ENCODE peak calls at places on chromosomes 4 and X, in four cellular contexts. A, V, E and K are unnamed samples.

GRCh38 chr4:7938513-7939376 is 916 bp downstream of the AFAP1 start:
- DNase-seq in A (no peak), V (no peak), E (no peak), K (peak; percentile 17)

GRCh38 chr4:20253799-20254409 is 2.2 kb downstream of the SLIT2 start:
- DNase-seq in A (peak; percentile 37), V (no peak), E (no peak), K (no peak)

GRCh38 chr4:53019485-53020382 is 157.6 kb downstream of the RASL11B start:
- DNase-seq in A (no peak), E (no peak), V (no peak), K (no peak)

GRCh38 chrX:11754958-11755645 is 2.9 kb upstream of the MSL3 start:
- DNase-seq in E (no peak), V (no peak), A (no peak), K (no peak)

GRCh38 chrX:106168107-106168506 is at the start of gene PWWP3B:
- DNase-seq in V (no peak), E (no peak), A (peak; percentile 42), K (peak; percentile 31)

GRCh38 chr4:51836531-51836930 is 6.4 kb upstream of the DCUN1D4 start:
- DNase-seq in V (no peak), A (no peak), E (no peak), K (no peak)

GRCh38 chr4:176400816-176401461 is 81.2 kb downstream of the SPCS3 start:
- DNase-seq in E (no peak), V (no peak), A (no peak), K (no peak)

GRCh38 chrX:71859637-71860036 is 51.0 kb upstream of the NHSL2 start:
- DNase-seq in A (peak; percentile 16), E (no peak), V (peak; percentile 11), K (no peak)

GRCh38 chr4:131430302-131430701 is 1718.8 kb upstream of the PCDH10 start:
- DNase-seq in V (no peak), E (no peak), A (no peak), K (no peak)

GRCh38 chrX:12920990-12921389 is 14.6 kb downstream of the TLR8 start:
- DNase-seq in A (no peak), E (no peak), V (no peak), K (no peak)

GRCh38 chrX:42944381-42944998 is 166.5 kb upstream of the PPP1R2C start:
- DNase-seq in E (no peak), V (no peak), A (no peak), K (no peak)

GRCh38 chrX:133543654-133544053 is 128.4 kb upstream of the GPC4 start:
- DNase-seq in A (no peak), V (no peak), E (no peak), K (no peak)

GRCh38 chr4:184375027-184375426 is 99.3 kb downstream of the IRF2 start:
- DNase-seq in E (no peak), V (no peak), A (no peak), K (no peak)

GRCh38 chrX:22081475-22082092 is 49.5 kb downstream of the PHEX start:
- DNase-seq in V (no peak), E (no peak), A (peak; percentile 41), K (peak; percentile 30)

GRCh38 chr4:68416591-68416990 is 30.7 kb upstream of the TMPRSS11E start:
- DNase-seq in A (no peak), V (no peak), E (no peak), K (no peak)

GRCh38 chrX:9871871-9872270 is 85.6 kb downstream of the SHROOM2 start:
- DNase-seq in A (no peak), E (no peak), V (no peak), K (no peak)

GRCh38 chr4:172919269-172919668 is 249.3 kb upstream of the GALNT7 start:
- DNase-seq in A (no peak), V (no peak), E (no peak), K (no peak)

GRCh38 chr4:57113870-57114269 is 3.7 kb upstream of the IGFBP7 start:
- DNase-seq in A (no peak), E (no peak), V (no peak), K (no peak)

GRCh38 chr4:61294001-61294400 is 93.9 kb downstream of the ADGRL3 start:
- DNase-seq in E (no peak), V (peak; percentile 54), A (peak; percentile 24), K (no peak)

GRCh38 chr4:11367371-11367770 is 61.3 kb downstream of the HS3ST1 start:
- DNase-seq in E (no peak), V (peak; percentile 26), A (no peak), K (peak; percentile 96)